ENCODE peak calls at places on chromosome 12, in six cellular contexts. One of them, this sample, is unnamed.
A peak's percentile ranks its signal among the peaks of the same experiment; 100 is the strongest.

GRCh38 chr12:3418609-3419469 is 72.2 kb upstream of the PRMT8 start:
- DNase-seq in ovary: no peak
- DNase-seq in foreskin fibroblast: no peak
- DNase-seq in mucosa of gallbladder: no peak
- DNase-seq in activated CD4-positive, alpha-beta T cell treated with anti-CD3 and anti-CD28 coated beads for 4 hours: no peak
- DNase-seq in activated naive CD4-positive, alpha-beta T cell treated with anti-CD3 and anti-CD28 coated beads for 36 hours: no peak
- DNase-seq in this sample: no peak

GRCh38 chr12:42779186-42779859 is 189.8 kb upstream of the PRICKLE1 start:
- DNase-seq in mucosa of gallbladder: no peak
- DNase-seq in activated naive CD4-positive, alpha-beta T cell treated with anti-CD3 and anti-CD28 coated beads for 36 hours: no peak
- DNase-seq in activated CD4-positive, alpha-beta T cell treated with anti-CD3 and anti-CD28 coated beads for 4 hours: no peak
- DNase-seq in ovary: no peak
- DNase-seq in foreskin fibroblast: peak; percentile 55
- DNase-seq in this sample: no peak

GRCh38 chr12:88300931-88301330 is 158.8 kb downstream of the TMTC3 start:
- DNase-seq in activated CD4-positive, alpha-beta T cell treated with anti-CD3 and anti-CD28 coated beads for 4 hours: no peak
- DNase-seq in foreskin fibroblast: no peak
- DNase-seq in ovary: no peak
- DNase-seq in mucosa of gallbladder: no peak
- DNase-seq in activated naive CD4-positive, alpha-beta T cell treated with anti-CD3 and anti-CD28 coated beads for 36 hours: no peak
- DNase-seq in this sample: no peak

GRCh38 chr12:2481346-2481745 is 313.4 kb upstream of the FKBP4 start:
- DNase-seq in activated naive CD4-positive, alpha-beta T cell treated with anti-CD3 and anti-CD28 coated beads for 36 hours: no peak
- DNase-seq in ovary: no peak
- DNase-seq in foreskin fibroblast: no peak
- DNase-seq in mucosa of gallbladder: no peak
- DNase-seq in activated CD4-positive, alpha-beta T cell treated with anti-CD3 and anti-CD28 coated beads for 4 hours: no peak
- DNase-seq in this sample: no peak

GRCh38 chr12:88448337-88448944 is 131.8 kb downstream of the KITLG start:
- DNase-seq in activated CD4-positive, alpha-beta T cell treated with anti-CD3 and anti-CD28 coated beads for 4 hours: no peak
- DNase-seq in ovary: no peak
- DNase-seq in activated naive CD4-positive, alpha-beta T cell treated with anti-CD3 and anti-CD28 coated beads for 36 hours: no peak
- DNase-seq in mucosa of gallbladder: no peak
- DNase-seq in foreskin fibroblast: no peak
- DNase-seq in this sample: no peak

GRCh38 chr12:97151481-97151880 is 244.4 kb downstream of the NEDD1 start:
- DNase-seq in foreskin fibroblast: no peak
- DNase-seq in ovary: no peak
- DNase-seq in activated naive CD4-positive, alpha-beta T cell treated with anti-CD3 and anti-CD28 coated beads for 36 hours: no peak
- DNase-seq in mucosa of gallbladder: no peak
- DNase-seq in activated CD4-positive, alpha-beta T cell treated with anti-CD3 and anti-CD28 coated beads for 4 hours: no peak
- DNase-seq in this sample: no peak

GRCh38 chr12:10965511-10965910 is 21.2 kb downstream of the TAS2R50 start:
- DNase-seq in activated naive CD4-positive, alpha-beta T cell treated with anti-CD3 and anti-CD28 coated beads for 36 hours: no peak
- DNase-seq in foreskin fibroblast: no peak
- DNase-seq in activated CD4-positive, alpha-beta T cell treated with anti-CD3 and anti-CD28 coated beads for 4 hours: no peak
- DNase-seq in mucosa of gallbladder: no peak
- DNase-seq in ovary: no peak
- DNase-seq in this sample: no peak

GRCh38 chr12:124774462-124775167 is 89.0 kb downstream of the SCARB1 start:
- DNase-seq in foreskin fibroblast: peak; percentile 91
- DNase-seq in activated CD4-positive, alpha-beta T cell treated with anti-CD3 and anti-CD28 coated beads for 4 hours: peak; percentile 59
- DNase-seq in mucosa of gallbladder: no peak
- DNase-seq in activated naive CD4-positive, alpha-beta T cell treated with anti-CD3 and anti-CD28 coated beads for 36 hours: peak; percentile 96
- DNase-seq in ovary: peak; percentile 64
- DNase-seq in this sample: peak; percentile 94

GRCh38 chr12:40106202-40106533 is 287 bp upstream of the SLC2A13 start:
- DNase-seq in mucosa of gallbladder: no peak
- DNase-seq in activated CD4-positive, alpha-beta T cell treated with anti-CD3 and anti-CD28 coated beads for 4 hours: no peak
- DNase-seq in foreskin fibroblast: no peak
- DNase-seq in ovary: no peak
- DNase-seq in activated naive CD4-positive, alpha-beta T cell treated with anti-CD3 and anti-CD28 coated beads for 36 hours: no peak
- DNase-seq in this sample: no peak

GRCh38 chr12:42332301-42332894 is 6.4 kb downstream of the PPHLN1 start:
- DNase-seq in ovary: no peak
- DNase-seq in mucosa of gallbladder: no peak
- DNase-seq in foreskin fibroblast: no peak
- DNase-seq in activated naive CD4-positive, alpha-beta T cell treated with anti-CD3 and anti-CD28 coated beads for 36 hours: peak; percentile 32
- DNase-seq in activated CD4-positive, alpha-beta T cell treated with anti-CD3 and anti-CD28 coated beads for 4 hours: no peak
- DNase-seq in this sample: no peak

GRCh38 chr12:51923506-51924365 is 16.4 kb downstream of the ACVRL1 start:
- DNase-seq in activated CD4-positive, alpha-beta T cell treated with anti-CD3 and anti-CD28 coated beads for 4 hours: peak; percentile 52
- DNase-seq in ovary: peak; percentile 60
- DNase-seq in mucosa of gallbladder: peak; percentile 42
- DNase-seq in activated naive CD4-positive, alpha-beta T cell treated with anti-CD3 and anti-CD28 coated beads for 36 hours: peak; percentile 70
- DNase-seq in foreskin fibroblast: peak; percentile 33
- DNase-seq in this sample: peak; percentile 69

GRCh38 chr12:84741727-84742126 is 170.9 kb downstream of the SLC6A15 start:
- DNase-seq in mucosa of gallbladder: no peak
- DNase-seq in activated naive CD4-positive, alpha-beta T cell treated with anti-CD3 and anti-CD28 coated beads for 36 hours: no peak
- DNase-seq in activated CD4-positive, alpha-beta T cell treated with anti-CD3 and anti-CD28 coated beads for 4 hours: no peak
- DNase-seq in ovary: no peak
- DNase-seq in foreskin fibroblast: no peak
- DNase-seq in this sample: no peak

GRCh38 chr12:122894173-122895121 is 1.5 kb downstream of the VPS37B start:
- DNase-seq in ovary: no peak
- DNase-seq in activated CD4-positive, alpha-beta T cell treated with anti-CD3 and anti-CD28 coated beads for 4 hours: no peak
- DNase-seq in activated naive CD4-positive, alpha-beta T cell treated with anti-CD3 and anti-CD28 coated beads for 36 hours: peak; percentile 40
- DNase-seq in foreskin fibroblast: no peak
- DNase-seq in mucosa of gallbladder: peak; percentile 67
- DNase-seq in this sample: peak; percentile 29

GRCh38 chr12:58537278-58537677 is 383.0 kb downstream of the LRIG3 start:
- DNase-seq in activated naive CD4-positive, alpha-beta T cell treated with anti-CD3 and anti-CD28 coated beads for 36 hours: no peak
- DNase-seq in activated CD4-positive, alpha-beta T cell treated with anti-CD3 and anti-CD28 coated beads for 4 hours: no peak
- DNase-seq in mucosa of gallbladder: peak; percentile 21
- DNase-seq in foreskin fibroblast: peak; percentile 94
- DNase-seq in ovary: no peak
- DNase-seq in this sample: no peak

GRCh38 chr12:120709976-120710804 is at the start of gene UNC119B:
- DNase-seq in activated CD4-positive, alpha-beta T cell treated with anti-CD3 and anti-CD28 coated beads for 4 hours: peak; percentile 80
- DNase-seq in ovary: peak; percentile 83
- DNase-seq in mucosa of gallbladder: peak; percentile 53
- DNase-seq in foreskin fibroblast: peak; percentile 49
- DNase-seq in activated naive CD4-positive, alpha-beta T cell treated with anti-CD3 and anti-CD28 coated beads for 36 hours: peak; percentile 73
- DNase-seq in this sample: peak; percentile 78

GRCh38 chr12:98317939-98318899 is 197.2 kb upstream of the TMPO start:
- DNase-seq in mucosa of gallbladder: no peak
- DNase-seq in ovary: no peak
- DNase-seq in foreskin fibroblast: no peak
- DNase-seq in activated naive CD4-positive, alpha-beta T cell treated with anti-CD3 and anti-CD28 coated beads for 36 hours: no peak
- DNase-seq in activated CD4-positive, alpha-beta T cell treated with anti-CD3 and anti-CD28 coated beads for 4 hours: no peak
- DNase-seq in this sample: no peak

GRCh38 chr12:50205648-50206047 is 38.5 kb upstream of the CERS5 start:
- DNase-seq in mucosa of gallbladder: no peak
- DNase-seq in activated CD4-positive, alpha-beta T cell treated with anti-CD3 and anti-CD28 coated beads for 4 hours: no peak
- DNase-seq in activated naive CD4-positive, alpha-beta T cell treated with anti-CD3 and anti-CD28 coated beads for 36 hours: no peak
- DNase-seq in foreskin fibroblast: no peak
- DNase-seq in ovary: no peak
- DNase-seq in this sample: no peak

GRCh38 chr12:10959777-10960176 is 20.7 kb upstream of the TAS2R14 start:
- DNase-seq in foreskin fibroblast: no peak
- DNase-seq in activated naive CD4-positive, alpha-beta T cell treated with anti-CD3 and anti-CD28 coated beads for 36 hours: peak; percentile 10
- DNase-seq in mucosa of gallbladder: no peak
- DNase-seq in activated CD4-positive, alpha-beta T cell treated with anti-CD3 and anti-CD28 coated beads for 4 hours: no peak
- DNase-seq in ovary: no peak
- DNase-seq in this sample: no peak

GRCh38 chr12:132152921-132153321 is 8.7 kb downstream of the NOC4L start:
- DNase-seq in ovary: peak; percentile 35
- DNase-seq in mucosa of gallbladder: no peak
- DNase-seq in foreskin fibroblast: no peak
- DNase-seq in activated naive CD4-positive, alpha-beta T cell treated with anti-CD3 and anti-CD28 coated beads for 36 hours: no peak
- DNase-seq in activated CD4-positive, alpha-beta T cell treated with anti-CD3 and anti-CD28 coated beads for 4 hours: no peak
- DNase-seq in this sample: no peak

GRCh38 chr12:34292736-34293625 is 270.7 kb downstream of the ALG10 start:
- DNase-seq in activated CD4-positive, alpha-beta T cell treated with anti-CD3 and anti-CD28 coated beads for 4 hours: no peak
- DNase-seq in ovary: peak; percentile 15
- DNase-seq in activated naive CD4-positive, alpha-beta T cell treated with anti-CD3 and anti-CD28 coated beads for 36 hours: no peak
- DNase-seq in foreskin fibroblast: no peak
- DNase-seq in mucosa of gallbladder: no peak
- DNase-seq in this sample: no peak

GRCh38 chr12:3004655-3005565 is 45.7 kb downstream of the TEAD4 start:
- DNase-seq in activated naive CD4-positive, alpha-beta T cell treated with anti-CD3 and anti-CD28 coated beads for 36 hours: no peak
- DNase-seq in activated CD4-positive, alpha-beta T cell treated with anti-CD3 and anti-CD28 coated beads for 4 hours: no peak
- DNase-seq in ovary: no peak
- DNase-seq in foreskin fibroblast: peak; percentile 9
- DNase-seq in mucosa of gallbladder: no peak
- DNase-seq in this sample: no peak

GRCh38 chr12:1844223-1844622 is 23.9 kb downstream of the LRTM2 start:
- DNase-seq in ovary: no peak
- DNase-seq in activated naive CD4-positive, alpha-beta T cell treated with anti-CD3 and anti-CD28 coated beads for 36 hours: no peak
- DNase-seq in activated CD4-positive, alpha-beta T cell treated with anti-CD3 and anti-CD28 coated beads for 4 hours: no peak
- DNase-seq in mucosa of gallbladder: no peak
- DNase-seq in foreskin fibroblast: no peak
- DNase-seq in this sample: no peak

GRCh38 chr12:87870493-87870892 is 158.7 kb downstream of the C12orf50 start:
- DNase-seq in activated naive CD4-positive, alpha-beta T cell treated with anti-CD3 and anti-CD28 coated beads for 36 hours: no peak
- DNase-seq in ovary: no peak
- DNase-seq in mucosa of gallbladder: no peak
- DNase-seq in activated CD4-positive, alpha-beta T cell treated with anti-CD3 and anti-CD28 coated beads for 4 hours: no peak
- DNase-seq in foreskin fibroblast: no peak
- DNase-seq in this sample: no peak

GRCh38 chr12:49912345-49912744 is 8.6 kb upstream of the FAIM2 start:
- DNase-seq in ovary: peak; percentile 22
- DNase-seq in mucosa of gallbladder: no peak
- DNase-seq in activated CD4-positive, alpha-beta T cell treated with anti-CD3 and anti-CD28 coated beads for 4 hours: no peak
- DNase-seq in activated naive CD4-positive, alpha-beta T cell treated with anti-CD3 and anti-CD28 coated beads for 36 hours: no peak
- DNase-seq in foreskin fibroblast: no peak
- DNase-seq in this sample: no peak

GRCh38 chr12:45745861-45746277 is 16.4 kb downstream of the ARID2 start:
- DNase-seq in activated CD4-positive, alpha-beta T cell treated with anti-CD3 and anti-CD28 coated beads for 4 hours: no peak
- DNase-seq in mucosa of gallbladder: no peak
- DNase-seq in foreskin fibroblast: no peak
- DNase-seq in ovary: no peak
- DNase-seq in activated naive CD4-positive, alpha-beta T cell treated with anti-CD3 and anti-CD28 coated beads for 36 hours: no peak
- DNase-seq in this sample: no peak

GRCh38 chr12:91377456-91377855 is 194.8 kb upstream of the DCN start:
- DNase-seq in activated CD4-positive, alpha-beta T cell treated with anti-CD3 and anti-CD28 coated beads for 4 hours: no peak
- DNase-seq in foreskin fibroblast: no peak
- DNase-seq in activated naive CD4-positive, alpha-beta T cell treated with anti-CD3 and anti-CD28 coated beads for 36 hours: no peak
- DNase-seq in mucosa of gallbladder: no peak
- DNase-seq in ovary: no peak
- DNase-seq in this sample: no peak

GRCh38 chr12:103810108-103810507 is 30.9 kb downstream of the NT5DC3 start:
- DNase-seq in ovary: no peak
- DNase-seq in activated CD4-positive, alpha-beta T cell treated with anti-CD3 and anti-CD28 coated beads for 4 hours: no peak
- DNase-seq in activated naive CD4-positive, alpha-beta T cell treated with anti-CD3 and anti-CD28 coated beads for 36 hours: no peak
- DNase-seq in foreskin fibroblast: no peak
- DNase-seq in mucosa of gallbladder: no peak
- DNase-seq in this sample: no peak

GRCh38 chr12:6946033-6946919 is 2.5 kb downstream of the C12orf57 start:
- DNase-seq in activated CD4-positive, alpha-beta T cell treated with anti-CD3 and anti-CD28 coated beads for 4 hours: peak; percentile 52
- DNase-seq in mucosa of gallbladder: peak; percentile 92
- DNase-seq in foreskin fibroblast: no peak
- DNase-seq in ovary: peak; percentile 68
- DNase-seq in activated naive CD4-positive, alpha-beta T cell treated with anti-CD3 and anti-CD28 coated beads for 36 hours: peak; percentile 88
- DNase-seq in this sample: peak; percentile 89

GRCh38 chr12:52003591-52003990 is 3.2 kb upstream of the TAMALIN start:
- DNase-seq in mucosa of gallbladder: no peak
- DNase-seq in activated naive CD4-positive, alpha-beta T cell treated with anti-CD3 and anti-CD28 coated beads for 36 hours: no peak
- DNase-seq in foreskin fibroblast: no peak
- DNase-seq in ovary: no peak
- DNase-seq in activated CD4-positive, alpha-beta T cell treated with anti-CD3 and anti-CD28 coated beads for 4 hours: no peak
- DNase-seq in this sample: no peak

GRCh38 chr12:117968826-117969659 is at the start of gene KSR2:
- DNase-seq in activated naive CD4-positive, alpha-beta T cell treated with anti-CD3 and anti-CD28 coated beads for 36 hours: peak; percentile 53
- DNase-seq in foreskin fibroblast: no peak
- DNase-seq in activated CD4-positive, alpha-beta T cell treated with anti-CD3 and anti-CD28 coated beads for 4 hours: peak; percentile 41
- DNase-seq in mucosa of gallbladder: peak; percentile 73
- DNase-seq in ovary: no peak
- DNase-seq in this sample: peak; percentile 70

GRCh38 chr12:123075092-123075491 is 75.8 kb downstream of the PITPNM2 start:
- DNase-seq in ovary: peak; percentile 70
- DNase-seq in activated CD4-positive, alpha-beta T cell treated with anti-CD3 and anti-CD28 coated beads for 4 hours: no peak
- DNase-seq in mucosa of gallbladder: no peak
- DNase-seq in activated naive CD4-positive, alpha-beta T cell treated with anti-CD3 and anti-CD28 coated beads for 36 hours: peak; percentile 59
- DNase-seq in foreskin fibroblast: no peak
- DNase-seq in this sample: peak; percentile 22

GRCh38 chr12:89907659-89908058 is 199.0 kb upstream of the ATP2B1 start:
- DNase-seq in activated naive CD4-positive, alpha-beta T cell treated with anti-CD3 and anti-CD28 coated beads for 36 hours: no peak
- DNase-seq in foreskin fibroblast: no peak
- DNase-seq in ovary: no peak
- DNase-seq in mucosa of gallbladder: no peak
- DNase-seq in activated CD4-positive, alpha-beta T cell treated with anti-CD3 and anti-CD28 coated beads for 4 hours: no peak
- DNase-seq in this sample: no peak